ENCODE peak calls at places on chromosome 9, in four cellular contexts. P is HCT116, M is K562, Q is HepG2. Y is an unnamed sample.

GRCh38 chr9:122192261-122192875 is 32.7 kb downstream of the MORN5 start:
- DNase-seq in P (no peak), M (no peak), Q (no peak), Y (no peak)

GRCh38 chr9:128911529-128912035 is 9.2 kb upstream of the PHYHD1 start:
- DNase-seq in P (no peak), M (no peak), Q (peak), Y (no peak)

GRCh38 chr9:73137286-73137899 is 14.3 kb upstream of the ANXA1 start:
- DNase-seq in P (no peak), M (no peak), Q (no peak), Y (no peak)

GRCh38 chr9:90009447-90009846 is 404.6 kb downstream of the GADD45G start:
- DNase-seq in P (no peak), M (no peak), Q (no peak), Y (no peak)

GRCh38 chr9:12633016-12633765 is 60.0 kb upstream of the TYRP1 start:
- DNase-seq in P (no peak), M (no peak), Q (no peak), Y (no peak)

GRCh38 chr9:85414399-85414798 is 327.4 kb downstream of the AGTPBP1 start:
- DNase-seq in P (no peak), M (no peak), Q (no peak), Y (no peak)

GRCh38 chr9:134724231-134724911 is 82.8 kb downstream of the COL5A1 start:
- DNase-seq in P (no peak), M (no peak), Q (no peak), Y (no peak)

GRCh38 chr9:132409828-132410528 is at the start of gene CFAP77:
- DNase-seq in P (peak), M (peak), Q (peak), Y (no peak)

GRCh38 chr9:89602978-89603628 is 1.7 kb upstream of the GADD45G start:
- DNase-seq in P (peak), M (peak), Q (peak), Y (no peak)

GRCh38 chr9:4328723-4329122 is 28.9 kb upstream of the GLIS3 start:
- DNase-seq in P (no peak), M (no peak), Q (no peak), Y (no peak)

GRCh38 chr9:17216011-17216410 is 81.2 kb downstream of the CNTLN start:
- DNase-seq in P (no peak), M (no peak), Q (no peak), Y (no peak)

GRCh38 chr9:28365736-28366135 is 792.5 kb upstream of the C9orf72 start:
- DNase-seq in P (no peak), M (no peak), Q (no peak), Y (no peak)

GRCh38 chr9:137801023-137801319 is 76.6 kb upstream of the CACNA1B start:
- DNase-seq in P (no peak), M (no peak), Q (no peak), Y (no peak)

GRCh38 chr9:21812415-21812814 is 10.0 kb downstream of the MTAP start:
- DNase-seq in P (no peak), M (no peak), Q (no peak), Y (peak)

GRCh38 chr9:127706836-127707241 is at the start of gene CFAP157:
- DNase-seq in P (no peak), M (no peak), Q (no peak), Y (no peak)

GRCh38 chr9:34809504-34810186 is 99.7 kb upstream of the CCL21 start:
- DNase-seq in P (no peak), M (peak), Q (no peak), Y (no peak)

GRCh38 chr9:68685770-68686169 is 19.3 kb upstream of the PIP5K1B start:
- DNase-seq in P (peak), M (peak), Q (peak), Y (peak)

GRCh38 chr9:95095619-95096355 is 221.7 kb downstream of the FANCC start:
- DNase-seq in P (no peak), M (no peak), Q (no peak), Y (no peak)

GRCh38 chr9:72599874-72600534 is 78.6 kb downstream of the TMC1 start:
- DNase-seq in P (no peak), M (no peak), Q (no peak), Y (no peak)

GRCh38 chr9:134778841-134779411 is 101.7 kb upstream of the FCN2 start:
- DNase-seq in P (peak), M (peak), Q (peak), Y (no peak)

GRCh38 chr9:34590376-34591090 is 1.0 kb upstream of the CNTFR start:
- DNase-seq in P (no peak), M (peak), Q (no peak), Y (no peak)

GRCh38 chr9:109304350-109304749 is 16.5 kb downstream of the EPB41L4B start:
- DNase-seq in P (no peak), M (no peak), Q (peak), Y (no peak)

GRCh38 chr9:92543972-92544371 is 8.2 kb upstream of the ECM2 start:
- DNase-seq in P (no peak), M (no peak), Q (no peak), Y (no peak)

GRCh38 chr9:76530458-76531100 is 71.6 kb downstream of the GCNT1 start:
- DNase-seq in P (no peak), M (no peak), Q (no peak), Y (no peak)

GRCh38 chr9:120642129-120642528 is 62.2 kb upstream of the CDK5RAP2 start:
- DNase-seq in P (no peak), M (peak), Q (no peak), Y (no peak)

GRCh38 chr9:121707477-121708424 is 56.3 kb downstream of the DAB2IP start:
- DNase-seq in P (no peak), M (no peak), Q (no peak), Y (no peak)

GRCh38 chr9:81372628-81373191 is 316.6 kb downstream of the TLE1 start:
- DNase-seq in P (no peak), M (no peak), Q (no peak), Y (no peak)

GRCh38 chr9:77648458-77649108 is 461 bp upstream of the GNA14 start:
- DNase-seq in P (no peak), M (no peak), Q (no peak), Y (no peak)

GRCh38 chr9:69582544-69583297 is 89.5 kb downstream of the APBA1 start:
- DNase-seq in P (no peak), M (no peak), Q (no peak), Y (no peak)

GRCh38 chr9:134670042-134670525 is 28.5 kb downstream of the COL5A1 start:
- DNase-seq in P (no peak), M (no peak), Q (no peak), Y (no peak)

GRCh38 chr9:81028504-81028903 is 660.8 kb downstream of the TLE1 start:
- DNase-seq in P (peak), M (no peak), Q (peak), Y (peak)

GRCh38 chr9:116323571-116323970 is 170.0 kb downstream of the PAPPA start:
- DNase-seq in P (no peak), M (no peak), Q (no peak), Y (no peak)

GRCh38 chr9:131236161-131236560 is 40.1 kb downstream of the FAM78A start:
- DNase-seq in P (no peak), M (no peak), Q (no peak), Y (no peak)
- TF ChIP-seq TCF7L2 in P (no peak), M (no peak), Q (no peak), Y (no peak)

GRCh38 chr9:96555567-96556386 is 63.9 kb downstream of the CDC14B start:
- DNase-seq in P (no peak), M (no peak), Q (no peak), Y (no peak)
- TF ChIP-seq POLR2AphosphoS5 in P (no peak), M (no peak), Q (no peak), Y (no peak)

GRCh38 chr9:136267261-136268111 is 21.9 kb upstream of the QSOX2 start:
- DNase-seq in P (peak), M (peak), Q (peak), Y (no peak)
- TF ChIP-seq CTCF in P (no peak), M (peak), Q (peak), Y (no peak)

GRCh38 chr9:5532790-5533189 is 22.5 kb downstream of the PDCD1LG2 start:
- DNase-seq in P (no peak), M (no peak), Q (no peak), Y (no peak)

GRCh38 chr9:5532301-5532700 is 22.0 kb downstream of the PDCD1LG2 start:
- DNase-seq in P (no peak), M (no peak), Q (no peak), Y (no peak)

GRCh38 chr9:5531251-5531972 is 21.1 kb downstream of the PDCD1LG2 start:
- DNase-seq in P (no peak), M (no peak), Q (no peak), Y (no peak)

GRCh38 chr9:5536684-5537083 is 26.4 kb downstream of the PDCD1LG2 start:
- DNase-seq in P (no peak), M (no peak), Q (no peak), Y (no peak)
- TF ChIP-seq TCF7L2 in P (no peak), M (no peak), Q (no peak), Y (no peak)

GRCh38 chr9:110748251-110748893 is 79.8 kb downstream of the MUSK start:
- DNase-seq in P (no peak), M (no peak), Q (no peak), Y (no peak)
- TF ChIP-seq POLR2AphosphoS5 in P (no peak), M (no peak), Q (no peak), Y (no peak)

GRCh38 chr9:33048054-33048465 is 23.0 kb downstream of the DNAJA1 start:
- DNase-seq in P (no peak), M (no peak), Q (peak), Y (no peak)

GRCh38 chr9:33042528-33042927 is 17.5 kb downstream of the DNAJA1 start:
- DNase-seq in P (no peak), M (no peak), Q (no peak), Y (no peak)

GRCh38 chr9:33041459-33042188 is 16.6 kb downstream of the DNAJA1 start:
- DNase-seq in P (no peak), M (no peak), Q (no peak), Y (no peak)

GRCh38 chr9:33044162-33044673 is 19.1 kb downstream of the DNAJA1 start:
- DNase-seq in P (no peak), M (peak), Q (no peak), Y (peak)

DNA sequence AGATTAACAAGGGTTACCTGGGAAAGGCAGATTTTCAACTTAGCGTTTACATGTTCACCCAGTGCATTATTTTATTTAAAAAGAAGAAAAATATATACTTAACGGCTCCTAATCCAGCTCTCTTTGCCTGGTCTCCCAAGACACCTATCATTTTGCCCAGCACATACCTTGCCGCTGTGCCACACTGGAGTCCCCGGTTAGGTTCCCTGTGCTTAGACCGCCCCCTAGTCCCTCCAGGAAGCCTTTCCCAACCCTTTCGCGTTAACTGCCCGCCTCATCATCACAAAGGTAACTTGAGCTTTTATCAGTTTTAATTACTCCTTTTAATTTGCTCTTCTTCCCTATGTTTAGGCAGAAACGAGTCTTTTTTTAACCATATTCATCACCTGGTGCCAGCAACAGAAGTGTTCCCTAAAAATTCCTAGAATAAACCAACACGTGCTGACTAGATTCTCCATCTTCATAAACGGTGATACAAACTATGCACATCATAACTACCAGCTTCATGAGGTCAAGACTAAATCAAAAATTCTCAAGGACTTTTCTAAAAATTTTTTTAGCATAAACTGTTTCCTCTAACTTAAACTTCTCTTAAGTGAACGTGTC is 19.7 kb downstream of the DNAJA1 start:
- DNase-seq in P (no peak), M (no peak), Q (no peak), Y (peak)
- TF ChIP-seq CTCF in P (no peak), M (no peak), Q (peak), Y (peak)

Y was measured in Panc1.